ENCODE peak calls at places on chromosome 5, in eight cellular contexts. R is GM23248, W is neural progenitor cell, G is pancreas, O is H9, B is dorsolateral prefrontal cortex, L is PC-9, Q is H1. J is an unnamed sample.

GRCh38 chr5:33433303-33434255 is 7.2 kb upstream of the TARS1 start:
- DNase-seq in R (peak), W (no peak), G (no peak), O (no peak), B (no peak), L (no peak), Q (no peak), J (no peak)

GRCh38 chr5:144237851-144238250 is 67.2 kb downstream of the KCTD16 start:
- DNase-seq in R (peak), W (no peak), G (no peak), O (no peak), B (no peak), L (no peak), Q (no peak), J (no peak)

GRCh38 chr5:158958048-158958994 is 141.4 kb downstream of the EBF1 start:
- DNase-seq in R (peak), W (peak), G (no peak), O (peak), B (no peak), L (no peak), Q (peak), J (no peak)

GRCh38 chr5:120615967-120616645 is 152.0 kb downstream of the PRR16 start:
- DNase-seq in R (peak), W (peak), G (no peak), O (no peak), B (no peak), L (peak), Q (no peak), J (no peak)

GRCh38 chr5:4271193-4271592 is 675.6 kb downstream of the IRX1 start:
- DNase-seq in R (no peak), W (no peak), G (no peak), O (no peak), B (no peak), L (peak), Q (no peak), J (no peak)

GRCh38 chr5:112186401-112186990 is 232.6 kb downstream of the EPB41L4A start:
- DNase-seq in R (peak), W (peak), G (no peak), O (no peak), B (no peak), L (no peak), Q (no peak), J (no peak)

GRCh38 chr5:58153255-58153654 is 306.6 kb downstream of the PLK2 start:
- DNase-seq in R (no peak), W (no peak), G (no peak), O (no peak), B (no peak), L (peak), Q (no peak), J (no peak)

GRCh38 chr5:106545325-106545724 is 1125.4 kb downstream of the EFNA5 start:
- DNase-seq in R (no peak), W (no peak), G (no peak), O (no peak), B (no peak), L (no peak), Q (no peak), J (no peak)

GRCh38 chr5:134550271-134551214 is 25.1 kb downstream of the JADE2 start:
- DNase-seq in R (peak), W (no peak), G (no peak), O (no peak), B (no peak), L (no peak), Q (no peak), J (no peak)

GRCh38 chr5:125137535-125137934 is 391.1 kb upstream of the ZNF608 start:
- DNase-seq in R (no peak), W (no peak), G (no peak), O (no peak), B (no peak), L (no peak), Q (no peak), J (no peak)

GRCh38 chr5:417301-417700 is 25.7 kb upstream of the EXOC3 start:
- DNase-seq in R (no peak), W (no peak), G (peak), O (no peak), B (no peak), L (no peak), Q (no peak), J (no peak)

GRCh38 chr5:108801776-108802175 is 54.1 kb downstream of the FER start:
- DNase-seq in R (peak), W (no peak), G (no peak), O (no peak), B (no peak), L (peak), Q (no peak), J (no peak)

GRCh38 chr5:115209279-115209678 is 39.6 kb upstream of the TRIM36 start:
- DNase-seq in R (no peak), W (no peak), G (no peak), O (no peak), B (no peak), L (no peak), Q (no peak), J (no peak)

DNA sequence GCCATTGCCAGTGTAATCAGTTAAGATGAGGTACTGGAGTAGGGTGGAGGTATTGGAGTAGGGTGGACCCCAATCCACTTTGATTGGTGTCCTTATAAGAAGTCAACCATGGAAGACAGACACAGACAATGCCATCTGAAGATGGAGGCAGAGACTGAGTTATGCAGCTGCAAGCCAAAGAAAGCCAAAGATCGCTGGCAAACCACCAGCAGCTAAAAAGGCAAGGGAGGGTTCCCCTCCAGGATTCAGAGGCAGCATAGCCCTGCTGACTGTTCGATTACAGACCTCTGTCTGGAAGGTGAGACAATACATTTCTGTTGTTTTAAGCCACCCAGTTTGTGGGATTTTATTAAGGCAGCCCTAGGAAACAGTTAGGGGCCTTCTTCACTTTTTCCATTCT is 30.5 kb upstream of the CKMT2 start:
- DNase-seq in R (no peak), W (no peak), G (no peak), O (no peak), B (no peak), L (no peak), Q (no peak), J (no peak)
- H3K27ac ChIP-seq in R (no peak), W (no peak), G (no peak), O (no peak), B (no peak), L (no peak), Q (no peak), J (no peak)

DNA sequence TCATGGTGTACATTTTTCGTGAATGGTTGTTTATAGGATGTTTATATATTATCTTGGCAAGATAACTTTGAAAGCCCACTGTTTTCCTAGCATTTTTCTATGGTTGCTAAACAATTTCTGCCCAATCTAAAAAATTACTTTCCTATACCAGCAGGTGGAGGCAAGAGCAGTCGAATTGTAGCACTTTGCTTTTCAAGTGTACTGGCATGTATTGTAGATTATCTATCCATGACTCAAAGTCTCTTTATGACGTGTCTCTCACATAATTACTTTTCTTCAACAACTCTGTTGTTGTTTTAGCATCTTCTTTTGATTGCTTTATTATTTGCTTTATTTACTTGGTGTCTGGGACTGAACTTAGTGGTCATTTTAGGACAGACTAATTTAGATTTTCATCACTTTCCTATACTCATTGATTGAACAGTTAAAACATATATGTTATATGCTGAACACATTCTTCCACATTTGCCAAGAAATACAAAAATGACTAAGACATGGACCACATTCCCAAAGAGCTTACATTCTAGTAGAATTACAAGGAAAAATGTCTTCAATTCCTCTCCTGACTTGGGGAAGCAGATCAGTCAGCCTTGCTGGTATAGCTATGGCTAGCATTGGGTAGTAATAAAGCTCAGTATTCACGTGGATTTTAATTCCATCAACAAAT is 20.7 kb downstream of the NLN start:
- DNase-seq in R (peak), W (peak), G (no peak), O (no peak), B (no peak), L (peak), Q (no peak), J (no peak)
- H3K27ac ChIP-seq in R (peak), W (no peak), G (no peak), O (no peak), B (no peak), L (no peak), Q (no peak), J (no peak)

GRCh38 chr5:150457562-150458240 is 8.2 kb upstream of the RPS14 start:
- DNase-seq in R (no peak), W (no peak), G (no peak), O (no peak), B (no peak), L (no peak), Q (no peak), J (no peak)
- H3K27ac ChIP-seq in R (no peak), W (no peak), G (no peak), O (no peak), B (no peak), L (no peak), Q (no peak), J (no peak)

GRCh38 chr5:139393497-139394122 is 1.3 kb downstream of the PROB1 start:
- DNase-seq in R (no peak), W (peak), G (no peak), O (no peak), B (no peak), L (no peak), Q (no peak), J (no peak)

GRCh38 chr5:139392678-139393496 is 2.0 kb downstream of the PROB1 start:
- DNase-seq in R (peak), W (peak), G (peak), O (peak), B (no peak), L (no peak), Q (no peak), J (no peak)

GRCh38 chr5:139395844-139396640 is 1.1 kb upstream of the PROB1 start:
- DNase-seq in R (peak), W (no peak), G (no peak), O (no peak), B (no peak), L (no peak), Q (no peak), J (no peak)

GRCh38 chr5:139394654-139395566 is at the start of gene PROB1:
- DNase-seq in R (peak), W (peak), G (no peak), O (peak), B (no peak), L (no peak), Q (no peak), J (no peak)

DNA sequence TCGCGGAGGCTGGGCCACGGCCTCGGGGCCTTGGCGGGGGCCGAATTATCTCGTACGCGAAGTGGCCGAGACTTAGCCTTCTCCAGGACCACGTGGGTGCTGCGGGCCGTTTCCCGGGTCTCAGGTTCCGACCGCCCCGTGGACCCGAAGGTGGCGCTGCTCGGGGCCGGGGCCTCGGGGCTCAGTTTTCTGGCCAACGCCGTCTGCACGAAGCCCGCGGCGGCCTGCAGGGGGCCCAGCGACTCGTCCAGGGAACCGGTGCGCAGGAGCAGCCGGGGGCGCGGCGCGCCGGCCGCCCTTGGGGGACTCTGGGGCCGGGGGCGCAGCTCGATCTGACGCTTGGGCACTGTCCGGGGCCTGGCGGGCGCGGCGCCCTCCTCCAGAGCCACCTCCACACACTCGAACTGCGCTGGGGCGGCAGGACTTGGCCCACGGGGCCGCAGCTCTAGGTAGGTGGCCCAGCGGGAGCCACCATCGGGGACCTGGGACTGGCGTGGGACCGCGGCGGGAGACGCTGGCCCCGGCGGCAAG is 716 bp downstream of the PROB1 start:
- DNase-seq in R (peak), W (peak), G (peak), O (peak), B (no peak), L (no peak), Q (no peak), J (peak)
- H3K27ac ChIP-seq in R (no peak), W (no peak), G (no peak), O (no peak), B (no peak), L (no peak), Q (no peak), J (no peak)

GRCh38 chr5:10331341-10331796 is 22.1 kb upstream of the MARCHF6 start:
- DNase-seq in R (peak), W (no peak), G (peak), O (no peak), B (no peak), L (no peak), Q (no peak), J (peak)
- H3K27ac ChIP-seq in R (no peak), W (no peak), G (peak), O (no peak), B (peak), L (no peak), Q (no peak), J (no peak)

GRCh38 chr5:44536650-44537260 is 147.5 kb upstream of the FGF10 start:
- DNase-seq in R (peak), W (peak), G (no peak), O (peak), B (peak), L (no peak), Q (no peak), J (no peak)
- H3K27ac ChIP-seq in R (no peak), W (no peak), G (no peak), O (no peak), B (no peak), L (no peak), Q (no peak), J (no peak)

GRCh38 chr5:96024683-96025475 is 63.2 kb upstream of the ELL2 start:
- DNase-seq in R (no peak), W (no peak), G (no peak), O (no peak), B (no peak), L (no peak), Q (no peak), J (no peak)
- H3K27ac ChIP-seq in R (peak), W (no peak), G (peak), O (no peak), B (no peak), L (no peak), Q (no peak), J (no peak)

DNA sequence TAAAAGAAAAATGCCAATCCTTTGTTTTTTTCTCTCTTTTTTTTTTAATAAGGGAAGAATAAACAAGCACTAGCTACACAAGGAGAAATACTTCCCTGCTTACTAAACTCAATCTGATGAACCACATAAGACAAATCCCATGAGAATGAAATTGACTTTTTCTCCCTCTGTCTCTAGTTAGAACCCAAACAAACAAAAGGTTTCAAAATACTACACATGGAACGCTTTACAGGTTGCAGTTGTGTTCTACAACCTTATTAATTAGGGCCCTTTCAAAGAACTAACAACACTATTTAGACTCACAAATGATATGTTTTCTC is 124.5 kb downstream of the PDE4D start:
- DNase-seq in R (peak), W (no peak), G (no peak), O (no peak), B (no peak), L (no peak), Q (no peak), J (no peak)
- H3K27ac ChIP-seq in R (no peak), W (no peak), G (no peak), O (no peak), B (no peak), L (peak), Q (no peak), J (no peak)

GRCh38 chr5:171978519-171978918 is 27.9 kb downstream of the FBXW11 start:
- DNase-seq in R (no peak), W (no peak), G (no peak), O (peak), B (no peak), L (no peak), Q (no peak), J (no peak)

GRCh38 chr5:171979606-171980005 is 26.8 kb downstream of the FBXW11 start:
- DNase-seq in R (no peak), W (no peak), G (no peak), O (peak), B (no peak), L (no peak), Q (no peak), J (no peak)

GRCh38 chr5:171975877-171976667 is 30.4 kb downstream of the FBXW11 start:
- DNase-seq in R (no peak), W (no peak), G (no peak), O (no peak), B (no peak), L (no peak), Q (no peak), J (no peak)

GRCh38 chr5:171978016-171978415 is 28.4 kb downstream of the FBXW11 start:
- DNase-seq in R (no peak), W (no peak), G (no peak), O (no peak), B (no peak), L (no peak), Q (no peak), J (no peak)

GRCh38 chr5:171975262-171975876 is 31.1 kb downstream of the FBXW11 start:
- DNase-seq in R (peak), W (no peak), G (no peak), O (peak), B (no peak), L (no peak), Q (no peak), J (no peak)
- H3K27ac ChIP-seq in R (no peak), W (no peak), G (peak), O (no peak), B (no peak), L (no peak), Q (no peak), J (no peak)

DNA sequence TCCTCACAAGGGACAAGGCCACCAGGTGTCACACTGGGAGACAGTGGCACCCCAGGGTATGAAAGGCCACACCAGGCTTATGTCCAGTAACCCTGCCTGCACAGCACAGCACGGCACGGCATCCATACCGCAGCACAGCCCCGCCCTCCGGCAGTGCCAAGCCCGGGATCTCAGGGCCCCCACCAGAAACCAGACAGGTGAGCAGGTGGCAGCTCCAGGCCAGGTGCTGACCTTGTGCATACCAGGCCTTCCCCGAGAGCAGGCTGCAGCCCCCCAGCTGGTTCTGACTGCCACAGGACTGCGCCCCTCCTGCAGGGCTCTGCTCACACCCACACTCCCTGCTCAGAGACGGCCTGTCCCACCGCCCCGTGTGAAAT is 56.5 kb downstream of the ADAMTS2 start:
- DNase-seq in R (no peak), W (no peak), G (peak), O (no peak), B (no peak), L (no peak), Q (no peak), J (no peak)
- H3K27ac ChIP-seq in R (no peak), W (no peak), G (no peak), O (no peak), B (no peak), L (no peak), Q (no peak), J (no peak)

J was measured in substantia nigra.